ENCODE peak calls at places on chromosome 3, in nine cellular contexts. C is GM03348, K is Peyer's patch, M is GOT3, L is WTC11, F is GM12892, T is NCI-H82, D is posterior cingulate gyrus, Q is brain microvascular endothelial cell. B is an unnamed sample.

GRCh38 chr3:144743325-144743724 is 771.7 kb downstream of the DIPK2A start:
- DNase-seq in C (no peak), K (no peak), M (no peak), L (no peak), F (no peak), T (no peak), D (no peak), Q (no peak), B (no peak)

GRCh38 chr3:5136619-5137429 is 14.7 kb downstream of the ARL8B start:
- DNase-seq in C (no peak), K (no peak), M (no peak), L (no peak), F (peak), T (peak), D (no peak), Q (no peak), B (no peak)

GRCh38 chr3:50237133-50237651 is 1.2 kb downstream of the GNAI2 start:
- DNase-seq in C (peak), K (peak), M (no peak), L (peak), F (no peak), T (peak), D (no peak), Q (no peak), B (no peak)

GRCh38 chr3:120348065-120348980 is 831 bp downstream of the LRRC58 start:
- DNase-seq in C (peak), K (no peak), M (peak), L (peak), F (peak), T (peak), D (peak), Q (no peak), B (peak)

GRCh38 chr3:125121246-125122010 is 65.6 kb upstream of the HEG1 start:
- DNase-seq in C (no peak), K (no peak), M (no peak), L (no peak), F (peak), T (no peak), D (no peak), Q (no peak), B (no peak)

GRCh38 chr3:12845790-12846189 is 4.4 kb upstream of the RPL32 start:
- DNase-seq in C (no peak), K (no peak), M (no peak), L (no peak), F (no peak), T (no peak), D (no peak), Q (no peak), B (no peak)

GRCh38 chr3:191699546-191699945 is 238.6 kb downstream of the PYDC2 start:
- DNase-seq in C (no peak), K (no peak), M (no peak), L (no peak), F (no peak), T (no peak), D (no peak), Q (no peak), B (no peak)

GRCh38 chr3:60594025-60594424 is 657.2 kb downstream of the FHIT start:
- DNase-seq in C (no peak), K (peak), M (no peak), L (no peak), F (no peak), T (no peak), D (no peak), Q (peak), B (no peak)

GRCh38 chr3:128076783-128077624 is 24.8 kb downstream of the SEC61A1 start:
- DNase-seq in C (peak), K (peak), M (no peak), L (peak), F (no peak), T (no peak), D (peak), Q (no peak), B (no peak)

GRCh38 chr3:100042144-100042543 is 72.2 kb downstream of the FILIP1L start:
- DNase-seq in C (peak), K (no peak), M (no peak), L (no peak), F (no peak), T (no peak), D (no peak), Q (peak), B (peak)

GRCh38 chr3:16836505-16837237 is 48.1 kb upstream of the PLCL2 start:
- DNase-seq in C (no peak), K (no peak), M (no peak), L (no peak), F (no peak), T (no peak), D (no peak), Q (no peak), B (no peak)

GRCh38 chr3:46406786-46407611 is at the start of the genes CCR5AS and CCRL2:
- DNase-seq in C (peak), K (peak), M (peak), L (no peak), F (peak), T (no peak), D (no peak), Q (peak), B (peak)

GRCh38 chr3:22106213-22106867 is 355.3 kb upstream of the ZNF385D start:
- DNase-seq in C (no peak), K (no peak), M (no peak), L (no peak), F (no peak), T (no peak), D (no peak), Q (no peak), B (no peak)

GRCh38 chr3:108953210-108953609 is 469 bp downstream of the GUCA1C start:
- DNase-seq in C (no peak), K (no peak), M (no peak), L (no peak), F (no peak), T (no peak), D (no peak), Q (no peak), B (peak)

GRCh38 chr3:80733522-80734176 is 965.9 kb upstream of the ROBO1 start:
- DNase-seq in C (peak), K (peak), M (no peak), L (no peak), F (no peak), T (no peak), D (no peak), Q (peak), B (no peak)

GRCh38 chr3:184322731-184323487 is 8.5 kb downstream of the EIF4G1 start:
- DNase-seq in C (no peak), K (no peak), M (no peak), L (no peak), F (no peak), T (no peak), D (peak), Q (no peak), B (no peak)

GRCh38 chr3:5212625-5213573 is 25.4 kb downstream of the EDEM1 start:
- DNase-seq in C (no peak), K (no peak), M (no peak), L (peak), F (no peak), T (no peak), D (no peak), Q (no peak), B (no peak)

GRCh38 chr3:140499114-140499757 is 178.6 kb upstream of the TRIM42 start:
- DNase-seq in C (peak), K (no peak), M (no peak), L (no peak), F (no peak), T (peak), D (no peak), Q (no peak), B (no peak)

GRCh38 chr3:190492966-190493365 is 20.9 kb upstream of the IL1RAP start:
- DNase-seq in C (no peak), K (no peak), M (no peak), L (no peak), F (no peak), T (peak), D (no peak), Q (no peak), B (no peak)

GRCh38 chr3:111676177-111677021 is 81.3 kb upstream of the ZBED2 start:
- DNase-seq in C (no peak), K (peak), M (no peak), L (no peak), F (no peak), T (no peak), D (no peak), Q (peak), B (peak)

GRCh38 chr3:159711560-159712333 is 276.9 kb upstream of the IL12A start:
- DNase-seq in C (peak), K (no peak), M (peak), L (no peak), F (no peak), T (peak), D (no peak), Q (peak), B (peak)

GRCh38 chr3:87359807-87360206 is 83.4 kb upstream of the POU1F1 start:
- DNase-seq in C (no peak), K (no peak), M (no peak), L (no peak), F (no peak), T (no peak), D (no peak), Q (no peak), B (no peak)

GRCh38 chr3:121724130-121724529 is 25.4 kb downstream of the GOLGB1 start:
- DNase-seq in C (no peak), K (no peak), M (no peak), L (no peak), F (no peak), T (no peak), D (no peak), Q (no peak), B (no peak)

GRCh38 chr3:177598110-177598833 is 401.0 kb upstream of the TBL1XR1 start:
- DNase-seq in C (no peak), K (no peak), M (no peak), L (no peak), F (no peak), T (no peak), D (no peak), Q (no peak), B (no peak)

B was measured in RCC 7860.